ENCODE peak calls at places on chromosomes 4 and X, in seven cellular contexts. L is stimulated activated CD4-positive, alpha-beta T cell treated with anti-CD3 and anti-CD28 coated beads, Interleukin-2, amount 100 ng/mL, for 24 hours; X is kidney epithelial cell; N is endothelial cell; P is occipital lobe; J is T-cell; W is lung microvascular endothelial cell. O is an unnamed sample.

GRCh38 chr4:10048931-10049655 is 27.8 kb upstream of the SLC2A9 start:
- DNase-seq in L (no peak), X (no peak), N (no peak), P (no peak), J (no peak), W (no peak), O (no peak)

GRCh38 chrX:131216828-131217227 is 72.3 kb downstream of the IGSF1 start:
- DNase-seq in L (no peak), X (no peak), N (no peak), P (no peak), J (no peak), W (no peak), O (no peak)

GRCh38 chr4:4339504-4340085 is 47.3 kb upstream of the NSG1 start:
- DNase-seq in L (no peak), X (no peak), N (no peak), P (no peak), J (no peak), W (no peak), O (no peak)

GRCh38 chr4:3427706-3428446 is 13.9 kb upstream of the HGFAC start:
- DNase-seq in L (no peak), X (no peak), N (no peak), P (no peak), J (no peak), W (no peak), O (no peak)

GRCh38 chr4:87559090-87559837 is 30.1 kb upstream of the SPARCL1 start:
- DNase-seq in L (peak), X (no peak), N (no peak), P (no peak), J (peak), W (no peak), O (peak)

GRCh38 chrX:39969099-39969825 is 128.5 kb downstream of the BCOR start:
- DNase-seq in L (peak), X (no peak), N (no peak), P (no peak), J (peak), W (no peak), O (peak)

GRCh38 chr4:183658362-183659028 is 490 bp downstream of the RWDD4 start:
- DNase-seq in L (peak), X (no peak), N (peak), P (no peak), J (no peak), W (peak), O (no peak)

GRCh38 chr4:96766359-96766758 is 926.5 kb downstream of the PDHA2 start:
- DNase-seq in L (no peak), X (no peak), N (no peak), P (no peak), J (no peak), W (no peak), O (no peak)

GRCh38 chr4:54439831-54440243 is 210.7 kb downstream of the PDGFRA start:
- DNase-seq in L (no peak), X (no peak), N (no peak), P (peak), J (no peak), W (peak), O (no peak)

GRCh38 chr4:16196482-16197393 is 29.5 kb downstream of the TAPT1 start:
- DNase-seq in L (no peak), X (peak), N (no peak), P (no peak), J (no peak), W (peak), O (no peak)

GRCh38 chr4:151331276-151332042 is 6.1 kb upstream of the SH3D19 start:
- DNase-seq in L (no peak), X (peak), N (no peak), P (no peak), J (no peak), W (no peak), O (no peak)

GRCh38 chr4:54940996-54941395 is 184.4 kb downstream of the KDR start:
- DNase-seq in L (peak), X (no peak), N (no peak), P (no peak), J (no peak), W (no peak), O (no peak)

GRCh38 chrX:103585421-103586313 is at the start of gene TCEAL4:
- DNase-seq in L (peak), X (no peak), N (peak), P (peak), J (no peak), W (peak), O (no peak)